ENCODE peak calls at places on chromosomes 2 and 18, in four cellular contexts. O, K, R and E are unnamed samples.

GRCh38 chr18:59044855-59045254 is 94.8 kb upstream of the SEC11C start:
- DNase-seq in R (no peak), O (no peak), K (no peak), E (no peak)

GRCh38 chr2:180508451-180508850 is 472.0 kb upstream of the UBE2E3 start:
- DNase-seq in O (no peak), K (no peak), R (no peak), E (no peak)

GRCh38 chr18:3380384-3380961 is 69.5 kb upstream of the TGIF1 start:
- DNase-seq in O (no peak), K (no peak), R (no peak), E (no peak)

GRCh38 chr2:132424526-132425121 is 8.0 kb downstream of the GPR39 start:
- DNase-seq in R (no peak), K (peak; percentile 47), O (no peak), E (no peak)

GRCh38 chr2:229591611-229592010 is 122.7 kb downstream of the DNER start:
- DNase-seq in O (no peak), R (no peak), K (no peak), E (no peak)

GRCh38 chr2:28633739-28634138 is 117.9 kb upstream of the PPP1CB start:
- DNase-seq in O (no peak), R (no peak), K (peak; percentile 87), E (no peak)

GRCh38 chr2:12714391-12715221 is 2.1 kb upstream of the TRIB2 start:
- DNase-seq in R (no peak), O (no peak), K (no peak), E (no peak)

GRCh38 chr2:129078548-129078947 is 759.9 kb upstream of the HS6ST1 start:
- DNase-seq in O (no peak), R (no peak), K (no peak), E (no peak)

GRCh38 chr2:239581352-239581901 is 180.6 kb upstream of the HDAC4 start:
- DNase-seq in K (no peak), R (no peak), O (no peak), E (no peak)

GRCh38 chr18:27723168-27723567 is 453.8 kb downstream of the CDH2 start:
- DNase-seq in R (no peak), K (no peak), O (no peak), E (no peak)

GRCh38 chr18:8773980-8774379 is 68.6 kb downstream of the MTCL1 start:
- DNase-seq in R (no peak), O (no peak), K (no peak), E (no peak)

GRCh38 chr2:214311031-214311533 is 99.8 kb upstream of the VWC2L start:
- DNase-seq in R (no peak), O (no peak), K (no peak), E (peak; percentile 54)

DNA sequence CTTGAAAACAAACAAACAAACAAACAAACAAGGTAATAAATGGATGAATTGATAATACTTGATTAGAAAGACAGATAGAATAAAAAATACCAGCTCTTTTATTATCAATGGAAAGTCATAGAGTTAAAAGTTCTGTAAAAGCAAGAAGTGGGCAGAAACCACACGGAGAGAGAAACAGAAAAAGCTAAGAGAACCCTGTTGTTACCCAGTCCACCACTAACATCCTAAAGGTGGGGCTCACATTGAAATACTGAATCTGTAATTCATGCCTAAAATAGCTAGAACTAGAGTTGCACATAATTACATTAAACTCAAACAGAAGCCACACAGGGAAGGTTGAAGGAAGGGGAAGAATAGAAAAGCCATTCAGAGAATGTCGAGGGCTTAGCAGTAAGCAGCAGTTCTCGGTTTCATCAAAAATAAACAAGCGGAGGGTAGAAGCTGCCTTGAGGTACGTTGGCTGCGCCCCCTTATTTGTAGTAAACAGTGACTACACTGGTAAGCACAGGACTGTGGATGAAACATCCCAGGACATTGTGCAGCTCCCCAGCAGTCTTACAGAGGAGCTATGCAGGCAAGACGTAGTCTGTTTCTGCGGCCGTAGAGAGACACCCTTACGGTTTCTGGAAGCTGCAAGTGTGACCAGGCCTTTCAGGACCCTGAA is 1247.0 kb upstream of the GYPC start:
- DNase-seq in R (no peak), K (no peak), O (no peak), E (peak; percentile 19)
- H3K4me3 ChIP-seq in R (no peak overlapping the region), K (no peak overlapping the region), O (no peak overlapping the region), E (no peak overlapping the region)

GRCh38 chr2:205043285-205043684 is 498.0 kb downstream of the PARD3B start:
- DNase-seq in K (no peak), O (no peak), R (no peak), E (no peak)
- H3K4me3 ChIP-seq in K (no peak overlapping the region), O (no peak overlapping the region), R (no peak overlapping the region), E (no peak overlapping the region)

GRCh38 chr2:3256655-3257054 is 121.0 kb downstream of the EIPR1 start:
- DNase-seq in O (no peak), K (no peak), R (no peak), E (no peak)

GRCh38 chr2:3251974-3252373 is 125.6 kb downstream of the EIPR1 start:
- DNase-seq in O (no peak), K (no peak), R (no peak), E (no peak)

GRCh38 chr2:3256157-3256556 is 121.5 kb downstream of the EIPR1 start:
- DNase-seq in R (no peak), K (no peak), O (no peak), E (no peak)

GRCh38 chr2:3254438-3254941 is 123.1 kb downstream of the EIPR1 start:
- DNase-seq in O (peak; percentile 79), K (no peak), R (no peak), E (peak; percentile 35)

DNA sequence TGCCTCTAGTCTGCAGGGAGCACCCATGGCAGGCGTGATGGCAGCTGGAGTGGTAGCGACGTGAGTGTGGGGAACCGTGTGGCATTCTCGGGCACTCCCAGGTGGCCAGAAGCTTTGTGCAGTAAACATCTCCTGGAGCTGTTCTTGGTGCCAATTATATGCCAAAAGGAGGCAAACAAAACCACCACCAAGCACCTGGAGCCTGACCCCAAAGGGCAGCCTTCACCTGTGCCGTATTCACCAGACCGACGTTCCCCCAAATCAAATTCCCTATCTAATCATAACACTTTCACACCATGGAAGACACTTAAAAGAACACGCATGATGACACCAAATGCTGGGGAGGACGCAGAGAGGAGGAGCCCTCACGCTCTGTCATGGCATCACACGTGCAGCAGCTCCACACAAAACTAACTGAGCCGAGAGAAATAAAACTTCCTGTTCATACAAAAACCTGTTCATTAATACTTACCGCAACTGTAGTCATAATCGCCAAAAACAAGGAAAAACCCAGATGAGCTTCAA is 123.6 kb downstream of the EIPR1 start:
- DNase-seq in R (no peak), O (no peak), K (no peak), E (no peak)
- H3K4me3 ChIP-seq in R (no peak overlapping the region), O (peak overlapping the region; percentile 31), K (no peak overlapping the region), E (no peak overlapping the region)

GRCh38 chr18:34159691-34160185 is 65.0 kb downstream of the NOL4 start:
- DNase-seq in K (no peak), R (no peak), O (no peak), E (no peak)

GRCh38 chr18:34153711-34154110 is 71.0 kb downstream of the NOL4 start:
- DNase-seq in K (peak; percentile 5), O (peak; percentile 34), R (no peak), E (peak; percentile 60)

DNA sequence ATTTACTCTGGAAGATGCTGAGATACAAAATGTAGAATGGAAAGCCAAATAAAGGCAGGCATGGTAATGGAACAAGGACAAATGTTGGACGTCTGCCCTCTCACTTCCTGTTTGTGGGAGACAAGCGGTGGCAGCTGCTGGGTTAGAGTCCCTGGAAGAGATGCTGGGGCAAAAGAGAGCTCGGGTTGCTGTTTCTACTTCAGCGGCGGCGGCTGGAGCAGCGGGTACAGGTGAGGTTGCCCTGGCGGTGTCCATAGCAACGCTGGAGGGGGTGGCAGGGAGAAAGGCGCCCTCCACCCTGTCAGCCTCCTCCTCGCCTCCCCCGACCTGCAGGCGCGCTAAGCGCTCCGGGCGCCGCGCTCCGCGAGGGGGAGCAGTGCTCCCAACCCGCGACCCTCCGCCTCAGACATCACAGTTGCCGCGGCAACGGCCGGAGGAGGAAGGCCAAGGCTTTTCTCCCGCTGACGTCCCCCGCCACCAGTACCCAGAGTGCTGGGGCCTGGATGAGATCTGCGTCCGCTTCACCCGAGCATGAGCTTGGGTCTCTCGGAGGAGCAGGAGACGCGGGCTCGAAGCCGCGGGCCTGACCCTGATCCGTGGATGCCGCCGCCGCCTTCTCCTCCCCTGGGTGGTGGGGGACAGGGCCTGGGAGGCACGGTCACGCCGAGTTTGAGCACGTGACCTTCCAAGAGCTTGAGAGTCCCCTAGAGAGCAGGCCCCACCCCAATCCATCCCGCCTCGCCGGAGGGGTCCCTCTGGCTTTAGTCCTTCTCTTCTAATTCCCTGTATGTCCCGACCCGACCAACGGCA is 65.6 kb downstream of the NOL4 start:
- DNase-seq in O (no peak), R (peak; percentile 31), K (peak; percentile 36), E (peak; percentile 37)
- H3K4me3 ChIP-seq in O (no peak overlapping the region), R (no peak overlapping the region), K (peak overlapping the region; percentile 43), E (peak overlapping the region; percentile 31)